ENCODE peak calls at places on chromosomes 13 and 19, in five cellular contexts. G is K562, M is H1, R is HepG2, V is GM12878. N is an unnamed sample.

GRCh38 chr19:38617764-38618589 is at the start of gene MAP4K1:
- DNase-seq in G (peak; percentile 34), M (no peak), R (no peak), V (peak; percentile 88), N (peak; percentile 19)

GRCh38 chr13:23928985-23929384 is 31.7 kb upstream of the C1QTNF9B start:
- DNase-seq in G (no peak), M (no peak), R (no peak), V (no peak), N (no peak)

GRCh38 chr19:40807147-40808020 is 8.4 kb downstream of the EGLN2 start:
- DNase-seq in G (no peak), M (peak; percentile 75), R (peak; percentile 49), V (no peak), N (peak; percentile 85)

GRCh38 chr13:40608308-40608707 is 58.1 kb downstream of the FOXO1 start:
- DNase-seq in G (no peak), M (no peak), R (no peak), V (no peak), N (no peak)

GRCh38 chr13:75850915-75851314 is 214.8 kb downstream of the LMO7 start:
- DNase-seq in G (peak; percentile 4), M (no peak), R (no peak), V (no peak), N (no peak)

GRCh38 chr19:43470288-43470687 is 4.9 kb upstream of the LYPD3 start:
- DNase-seq in G (no peak), M (no peak), R (no peak), V (no peak), N (peak; percentile 29)

GRCh38 chr13:88887045-88887662 is 1216.0 kb downstream of the SLITRK5 start:
- DNase-seq in G (no peak), M (no peak), R (peak; percentile 27), V (no peak), N (peak; percentile 16)

GRCh38 chr19:29535984-29536508 is 10.3 kb downstream of the VSTM2B start:
- DNase-seq in G (no peak), M (peak; percentile 41), R (no peak), V (no peak), N (peak; percentile 39)

GRCh38 chr19:38046254-38047047 is 139.4 kb downstream of the SIPA1L3 start:
- DNase-seq in G (no peak), M (no peak), R (no peak), V (peak; percentile 80), N (no peak)

GRCh38 chr13:73138276-73138950 is 79.6 kb downstream of the KLF5 start:
- DNase-seq in G (no peak), M (no peak), R (peak; percentile 21), V (no peak), N (peak; percentile 20)

GRCh38 chr13:36357692-36358091 is 11.5 kb upstream of the SPART start:
- DNase-seq in G (no peak), M (no peak), R (no peak), V (no peak), N (no peak)

GRCh38 chr19:10408511-10409291 is 5.4 kb upstream of the CDC37 start:
- DNase-seq in G (no peak), M (no peak), R (no peak), V (no peak), N (no peak)

GRCh38 chr19:14450876-14451275 is 17.8 kb downstream of the PKN1 start:
- DNase-seq in G (no peak), M (no peak), R (no peak), V (no peak), N (no peak)

GRCh38 chr19:20423381-20424207 is 142.0 kb downstream of the ZNF737 start:
- DNase-seq in G (peak; percentile 27), M (peak; percentile 61), R (no peak), V (no peak), N (peak; percentile 73)

GRCh38 chr13:21735621-21736401 is 64.9 kb downstream of the FGF9 start:
- DNase-seq in G (no peak), M (no peak), R (no peak), V (no peak), N (peak; percentile 12)
- TF ChIP-seq CREB1 in G (no peak), M (no peak), R (no peak), V (no peak), N (no peak)

GRCh38 chr13:79808475-79808874 is 327.5 kb downstream of the NDFIP2 start:
- DNase-seq in G (no peak), M (no peak), R (no peak), V (no peak), N (no peak)
- TF ChIP-seq EZH2 in G (no peak), M (no peak), R (no peak), V (no peak), N (no peak)

DNA sequence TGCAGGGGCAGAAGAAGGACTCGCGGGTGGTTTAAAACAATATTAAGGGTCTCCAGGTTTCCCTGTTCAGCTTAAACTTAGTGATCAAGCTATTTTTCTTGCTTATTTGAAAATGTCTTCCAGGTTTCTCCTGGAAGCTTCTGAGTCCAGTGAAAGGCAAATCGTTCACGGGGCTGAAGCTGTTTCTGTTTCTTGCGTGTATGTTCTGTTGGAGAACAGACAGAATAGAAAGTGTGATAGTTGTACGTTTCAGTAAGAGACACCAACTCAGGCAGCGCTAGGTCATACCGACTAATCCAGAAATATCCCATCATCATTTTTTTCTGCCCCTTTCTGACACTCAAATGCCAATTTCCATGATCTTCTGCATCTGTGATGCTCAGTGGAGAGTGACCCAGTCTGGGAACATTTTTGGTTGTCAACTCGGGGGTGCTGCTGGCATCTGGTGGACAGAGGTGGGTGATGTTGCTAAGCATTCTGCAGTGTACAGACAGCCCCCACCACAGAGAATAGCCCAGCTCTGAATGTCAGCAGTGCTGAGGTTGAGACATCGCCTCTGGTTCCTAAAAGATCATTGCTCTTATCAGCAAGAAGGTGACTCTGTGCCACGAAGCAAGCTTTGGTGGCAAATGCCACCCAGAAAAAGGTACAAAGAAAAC is 4.3 kb downstream of the KLF2 start:
- DNase-seq in G (peak; percentile 17), M (no peak), R (no peak), V (no peak), N (no peak)
- H3K4me2 ChIP-seq in G (no peak overlapping the region), M (no peak overlapping the region), R (peak overlapping the region; percentile 54), V (peak overlapping the region; percentile 66), N (no peak overlapping the region)

GRCh38 chr13:81388400-81388799 is 1047.5 kb upstream of the SPRY2 start:
- DNase-seq in G (no peak), M (no peak), R (no peak), V (no peak), N (no peak)

GRCh38 chr13:81381560-81381959 is 1040.6 kb upstream of the SPRY2 start:
- DNase-seq in G (no peak), M (no peak), R (no peak), V (no peak), N (no peak)

GRCh38 chr13:81379183-81379582 is 1038.3 kb upstream of the SPRY2 start:
- DNase-seq in G (no peak), M (no peak), R (no peak), V (no peak), N (no peak)

GRCh38 chr13:81382236-81382635 is 1041.3 kb upstream of the SPRY2 start:
- DNase-seq in G (no peak), M (no peak), R (no peak), V (no peak), N (peak; percentile 32)

DNA sequence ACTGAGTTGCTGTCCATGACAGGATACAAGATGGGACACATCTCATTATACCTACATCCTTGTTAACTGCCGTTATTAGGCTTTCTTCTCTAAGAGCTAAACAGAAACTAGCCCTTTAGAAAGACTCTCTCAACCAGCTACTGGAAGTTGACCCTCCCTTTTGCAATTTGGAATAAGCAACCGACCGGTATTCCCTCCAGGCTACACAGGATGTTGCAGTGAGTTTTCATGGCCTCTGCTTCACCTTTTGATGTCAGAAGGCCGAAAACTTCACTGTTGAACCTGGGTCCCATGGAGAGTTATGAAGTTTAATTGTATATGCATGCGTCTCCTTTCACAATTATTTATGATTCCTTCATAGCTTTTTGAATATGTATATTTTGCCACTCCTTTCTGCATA is 1042.5 kb upstream of the SPRY2 start:
- DNase-seq in G (no peak), M (no peak), R (no peak), V (no peak), N (no peak)
- TF ChIP-seq CREB1 in G (no peak), M (no peak), R (no peak), V (no peak), N (no peak)

GRCh38 chr19:8334458-8335342 is 8.4 kb downstream of the KANK3 start:
- DNase-seq in G (peak; percentile 54), M (peak; percentile 83), R (peak; percentile 27), V (no peak), N (peak; percentile 88)

GRCh38 chr19:8335343-8336071 is 7.6 kb downstream of the KANK3 start:
- DNase-seq in G (no peak), M (peak; percentile 81), R (no peak), V (no peak), N (peak; percentile 76)

GRCh38 chr19:8331263-8331840 is 10.1 kb downstream of the RPS28 start:
- DNase-seq in G (no peak), M (no peak), R (no peak), V (no peak), N (no peak)

GRCh38 chr19:8333771-8334457 is 9.1 kb downstream of the KANK3 start:
- DNase-seq in G (no peak), M (peak; percentile 73), R (no peak), V (no peak), N (peak; percentile 75)

GRCh38 chr19:8332976-8333770 is 9.9 kb downstream of the KANK3 start:
- DNase-seq in G (no peak), M (peak; percentile 70), R (no peak), V (no peak), N (peak; percentile 68)
- TF ChIP-seq EZH2 in G (no peak), M (no peak), R (peak; percentile 46), V (no peak), N (peak; percentile 58)

GRCh38 chr13:30700364-30700763 is 35.0 kb upstream of the ALOX5AP start:
- DNase-seq in G (no peak), M (no peak), R (no peak), V (no peak), N (no peak)
- H3K4me2 ChIP-seq in G (no peak overlapping the region), M (no peak overlapping the region), R (no peak overlapping the region), V (no peak overlapping the region), N (no peak overlapping the region)